ENCODE peak calls at places on chromosomes 13 and 19, in ten cellular contexts. H is Peyer's patch; O is upper lobe of left lung; G is BJ; D is aorta; I is GM23338; C is fibroblast of lung; J is breast epithelium; B is CD4-positive, CD25-positive, alpha-beta regulatory T cell; Y is CD4-positive, alpha-beta T cell. P is an unnamed sample. For H3K27me3, the result is how much of the 10 kb centered on the place peaks cover.

GRCh38 chr19:15379996-15380647 is 535 bp upstream of the AKAP8 start:
- DNase-seq in H (peak), O (no peak), G (no peak), D (no peak), I (peak), C (peak), J (peak), B (no peak), Y (no peak), P (peak)

GRCh38 chr13:45768668-45769067 is 66.5 kb downstream of the CBY2 start:
- DNase-seq in H (no peak), O (no peak), G (no peak), D (no peak), I (no peak), C (no peak), J (no peak), B (no peak), Y (no peak), P (no peak)

GRCh38 chr19:8302357-8302691 is 5.8 kb downstream of the CD320 start:
- DNase-seq in H (no peak), O (peak), G (no peak), D (peak), I (no peak), C (no peak), J (peak), B (peak), Y (no peak), P (no peak)

GRCh38 chr19:12163841-12164240 is 945 bp downstream of the ZNF136 start:
- DNase-seq in H (no peak), O (no peak), G (no peak), D (no peak), I (peak), C (peak), J (no peak), B (no peak), Y (no peak), P (peak)

GRCh38 chr19:16259385-16260159 is 61.9 kb downstream of the AP1M1 start:
- DNase-seq in H (no peak), O (peak), G (no peak), D (no peak), I (no peak), C (no peak), J (no peak), B (no peak), Y (no peak), P (no peak)

GRCh38 chr13:73000027-73000674 is 58.7 kb upstream of the KLF5 start:
- DNase-seq in H (no peak), O (no peak), G (no peak), D (no peak), I (no peak), C (peak), J (no peak), B (no peak), Y (no peak), P (no peak)

GRCh38 chr19:56619131-56619530 is 23.8 kb upstream of the SMIM17 start:
- DNase-seq in H (no peak), O (no peak), G (no peak), D (no peak), I (no peak), C (no peak), J (no peak), B (no peak), Y (no peak), P (no peak)

GRCh38 chr19:58037927-58038687 is 4.3 kb downstream of the ZSCAN1 start:
- DNase-seq in H (no peak), O (peak), G (no peak), D (no peak), I (peak), C (no peak), J (no peak), B (no peak), Y (no peak), P (no peak)

GRCh38 chr19:16142032-16142580 is 1.4 kb upstream of the HSH2D start:
- DNase-seq in H (no peak), O (no peak), G (no peak), D (no peak), I (no peak), C (no peak), J (no peak), B (no peak), Y (no peak), P (no peak)

GRCh38 chr13:47594833-47595232 is 406.2 kb downstream of the SUCLA2 start:
- DNase-seq in H (no peak), O (no peak), G (no peak), D (no peak), I (peak), C (no peak), J (no peak), B (no peak), Y (no peak), P (peak)

GRCh38 chr19:17490411-17490810 is 20.1 kb downstream of the SLC27A1 start:
- DNase-seq in H (no peak), O (no peak), G (no peak), D (no peak), I (no peak), C (no peak), J (no peak), B (no peak), Y (no peak), P (no peak)

GRCh38 chr19:43700368-43701015 is 15.4 kb upstream of the IRGC start:
- DNase-seq in H (no peak), O (peak), G (peak), D (no peak), I (no peak), C (peak), J (peak), B (no peak), Y (no peak), P (peak)

GRCh38 chr13:43686557-43686956 is 100.2 kb downstream of the ENOX1 start:
- DNase-seq in H (no peak), O (no peak), G (peak), D (no peak), I (no peak), C (peak), J (no peak), B (no peak), Y (no peak), P (peak)

GRCh38 chr13:40485611-40486517 is 180.6 kb downstream of the FOXO1 start:
- DNase-seq in H (no peak), O (no peak), G (no peak), D (no peak), I (no peak), C (no peak), J (no peak), B (peak), Y (peak), P (no peak)

GRCh38 chr13:97224544-97225324 is 2.6 kb downstream of the MBNL2 start:
- DNase-seq in H (no peak), O (no peak), G (no peak), D (no peak), I (peak), C (peak), J (peak), B (peak), Y (no peak), P (no peak)

GRCh38 chr19:38370299-38370698 is 4.1 kb upstream of the PSMD8 start:
- DNase-seq in H (no peak), O (no peak), G (no peak), D (no peak), I (no peak), C (no peak), J (no peak), B (no peak), Y (no peak), P (no peak)

GRCh38 chr19:38374332-38375097 is at the start of gene PSMD8:
- DNase-seq in H (peak), O (peak), G (peak), D (peak), I (peak), C (peak), J (peak), B (peak), Y (peak), P (peak)

GRCh38 chr19:38369584-38369983 is 4.8 kb upstream of the PSMD8 start:
- DNase-seq in H (no peak), O (no peak), G (no peak), D (no peak), I (no peak), C (no peak), J (no peak), B (no peak), Y (no peak), P (no peak)

GRCh38 chr19:38373907-38374331 is 452 bp upstream of the PSMD8 start:
- DNase-seq in H (no peak), O (no peak), G (no peak), D (no peak), I (no peak), C (no peak), J (no peak), B (no peak), Y (no peak), P (no peak)

DNA sequence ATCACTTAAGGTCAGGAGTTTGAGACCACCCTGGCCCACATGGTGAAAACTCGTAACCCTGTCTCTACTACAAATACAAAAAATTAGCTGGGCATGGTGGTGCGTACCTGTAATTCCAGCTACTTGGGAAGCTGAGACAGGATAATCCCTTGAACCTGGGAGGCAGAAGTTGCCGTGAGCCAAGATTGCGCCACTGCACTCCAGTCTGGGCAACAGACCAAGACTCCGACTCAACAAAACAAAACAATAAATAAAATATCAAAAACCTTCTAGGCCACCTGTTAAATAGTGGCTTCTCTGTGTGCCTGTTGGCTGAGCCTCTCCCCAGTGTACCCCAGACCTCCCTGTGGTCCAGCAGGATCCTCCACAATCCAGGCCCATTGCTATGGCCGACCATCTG is 3.3 kb upstream of the PSMD8 start:
- DNase-seq in H (no peak), O (no peak), G (no peak), D (no peak), I (no peak), C (no peak), J (no peak), B (no peak), Y (no peak), P (no peak)
- H3K27me3 ChIP-seq in H (under half), O (under half), G (under half), D (under half), I (under half), C (under half), J (under half), B (under half), Y (under half), P (under half)

GRCh38 chr19:35560677-35561076 is 2.8 kb downstream of the ATP4A start:
- DNase-seq in H (no peak), O (no peak), G (no peak), D (peak), I (no peak), C (no peak), J (no peak), B (no peak), Y (no peak), P (no peak)

GRCh38 chr19:35562336-35562735 is 1.1 kb downstream of the ATP4A start:
- DNase-seq in H (no peak), O (peak), G (no peak), D (peak), I (no peak), C (no peak), J (no peak), B (no peak), Y (no peak), P (no peak)

GRCh38 chr19:35560271-35560670 is 3.2 kb downstream of the ATP4A start:
- DNase-seq in H (no peak), O (no peak), G (no peak), D (peak), I (no peak), C (no peak), J (no peak), B (no peak), Y (no peak), P (no peak)

GRCh38 chr19:35562776-35563175 is 682 bp downstream of the ATP4A start:
- DNase-seq in H (no peak), O (no peak), G (no peak), D (peak), I (peak), C (no peak), J (no peak), B (no peak), Y (no peak), P (no peak)

DNA sequence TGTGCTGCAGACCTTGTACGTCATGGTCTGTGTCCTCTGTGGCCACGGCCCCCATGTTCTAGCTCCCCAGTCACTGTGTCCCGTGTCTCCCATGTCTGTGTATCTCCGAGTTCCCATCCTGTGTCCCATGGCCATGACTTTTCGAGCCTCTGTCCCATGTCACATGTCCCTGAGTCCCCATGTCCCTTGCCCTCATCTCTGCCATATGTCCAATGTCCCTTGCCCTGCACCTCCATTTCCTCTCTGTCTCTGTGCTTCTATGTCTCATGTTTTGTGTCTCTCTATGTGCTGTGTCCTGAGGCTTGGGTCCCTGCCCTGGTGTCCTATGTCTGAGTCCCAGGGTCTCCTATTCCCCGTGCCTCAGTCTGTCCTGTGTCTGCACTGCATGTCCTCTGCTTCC is 2.0 kb downstream of the ATP4A start:
- DNase-seq in H (no peak), O (no peak), G (no peak), D (peak), I (no peak), C (no peak), J (no peak), B (no peak), Y (no peak), P (no peak)
- H3K27me3 ChIP-seq in H (under half), O (under half), G (under half), D (under half), I (under half), C (under half), J (under half), B (under half), Y (under half), P (under half)

GRCh38 chr13:26021516-26021915 is 30.3 kb downstream of the SHISA2 start:
- DNase-seq in H (no peak), O (no peak), G (no peak), D (no peak), I (no peak), C (peak), J (no peak), B (no peak), Y (no peak), P (no peak)
- H3K27me3 ChIP-seq in H (under half), O (under half), G (under half), D (under half), I (under half), C (under half), J (under half), B (under half), Y (under half), P (under half)

DNA sequence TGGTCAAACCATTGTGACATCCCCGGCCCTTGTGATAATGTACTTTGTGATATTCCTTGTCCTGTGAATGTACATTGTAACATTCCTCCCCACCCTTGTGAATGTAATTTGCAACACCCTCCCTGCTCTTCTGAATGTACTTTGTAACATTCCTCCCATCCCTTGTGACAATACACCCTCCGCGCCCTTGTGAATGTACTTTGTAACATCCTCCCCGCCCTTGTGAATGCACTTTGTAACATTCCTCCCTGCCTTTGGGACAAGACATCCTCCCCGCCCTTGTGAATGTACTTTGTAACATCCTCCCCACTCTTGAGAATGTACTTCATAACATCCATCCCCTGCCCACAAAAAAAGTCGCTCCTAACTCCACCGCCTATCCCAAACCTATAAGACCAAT is 17.1 kb downstream of the ZNF846 start:
- DNase-seq in H (no peak), O (no peak), G (no peak), D (no peak), I (peak), C (no peak), J (no peak), B (no peak), Y (no peak), P (no peak)
- H3K27me3 ChIP-seq in H (under half), O (under half), G (under half), D (under half), I (under half), C (under half), J (under half), B (under half), Y (under half), P (under half)

GRCh38 chr19:6586726-6587092 is 4.2 kb downstream of the CD70 start:
- DNase-seq in H (no peak), O (no peak), G (no peak), D (no peak), I (no peak), C (no peak), J (no peak), B (no peak), Y (no peak), P (no peak)

GRCh38 chr19:6587998-6588507 is 2.9 kb downstream of the CD70 start:
- DNase-seq in H (no peak), O (no peak), G (no peak), D (no peak), I (peak), C (no peak), J (no peak), B (no peak), Y (no peak), P (no peak)

GRCh38 chr19:6587093-6587820 is 3.7 kb downstream of the CD70 start:
- DNase-seq in H (no peak), O (no peak), G (no peak), D (no peak), I (peak), C (no peak), J (no peak), B (no peak), Y (no peak), P (no peak)

GRCh38 chr19:6588508-6589345 is 2.2 kb downstream of the CD70 start:
- DNase-seq in H (no peak), O (no peak), G (no peak), D (no peak), I (peak), C (no peak), J (no peak), B (no peak), Y (no peak), P (no peak)

DNA sequence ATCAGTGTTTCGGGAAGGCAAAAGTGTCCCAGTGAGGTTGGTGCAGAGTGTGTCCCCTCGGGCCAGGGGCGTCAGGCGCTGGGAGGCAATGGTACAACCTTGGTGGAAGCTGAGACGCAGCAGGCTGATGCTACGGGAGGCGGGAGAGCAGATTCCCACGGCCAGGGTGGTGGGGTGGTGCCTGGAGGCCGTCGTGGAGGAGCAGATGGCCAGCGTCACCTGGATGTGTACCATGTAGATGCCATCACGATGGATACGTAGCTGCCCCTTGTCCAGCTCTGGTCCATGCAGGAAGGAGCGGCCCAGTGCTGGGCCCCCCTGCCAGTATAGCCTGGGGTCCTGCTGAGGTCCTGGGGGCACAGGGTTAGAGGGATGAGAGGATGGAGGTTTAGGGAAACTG is 4.9 kb downstream of the CD70 start:
- DNase-seq in H (no peak), O (peak), G (no peak), D (no peak), I (no peak), C (no peak), J (no peak), B (no peak), Y (no peak), P (no peak)
- H3K27me3 ChIP-seq in H (under half), O (under half), G (under half), D (under half), I (half or more), C (under half), J (half or more), B (under half), Y (half or more), P (under half)

GRCh38 chr19:1286859-1287621 is 1.4 kb downstream of the EFNA2 start:
- DNase-seq in H (no peak), O (peak), G (no peak), D (no peak), I (no peak), C (no peak), J (no peak), B (no peak), Y (no peak), P (no peak)
- H3K27me3 ChIP-seq in H (under half), O (under half), G (under half), D (under half), I (under half), C (under half), J (half or more), B (under half), Y (half or more), P (under half)

DNA sequence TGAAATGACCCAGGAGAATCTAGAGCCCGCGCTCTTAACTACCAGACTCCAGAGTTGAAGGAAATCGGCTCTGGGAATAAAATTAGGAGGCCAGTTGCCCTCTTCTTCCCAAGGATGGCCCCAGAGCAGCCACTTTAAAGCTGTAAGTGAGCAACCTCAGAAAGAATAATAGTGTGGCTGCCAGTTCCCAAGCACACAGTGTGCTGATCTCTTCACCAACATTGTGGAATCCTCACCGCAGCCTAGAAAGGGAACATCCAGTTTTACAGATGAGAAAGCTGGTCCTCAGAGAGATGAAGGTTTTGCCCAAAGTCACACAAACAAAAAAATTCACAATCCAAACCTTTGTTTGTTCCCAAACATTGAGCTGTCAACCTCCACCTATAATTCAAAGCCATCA is 39.6 kb downstream of the HSPH1 start:
- DNase-seq in H (no peak), O (no peak), G (no peak), D (no peak), I (no peak), C (no peak), J (no peak), B (no peak), Y (no peak), P (no peak)
- H3K27me3 ChIP-seq in H (under half), O (under half), G (under half), D (under half), I (under half), C (under half), J (under half), B (under half), Y (under half), P (under half)